ENCODE peak calls at places on chromosomes 16 and 17, in eight cellular contexts. One of them, this sample, is unnamed.

GRCh38 chr16:89484923-89485679 is 5.3 kb downstream of the ANKRD11 start:
- DNase-seq in SJSA1: no peak
- DNase-seq in fibroblast of mammary gland: no peak
- DNase-seq in heart left ventricle: no peak
- DNase-seq in left ventricle myocardium superior: no peak
- DNase-seq in left cardiac atrium: no peak
- DNase-seq in PC-9: no peak
- DNase-seq in KBM-7: no peak
- DNase-seq in this sample: no peak

GRCh38 chr17:720706-721539 is 6.3 kb upstream of the VPS53 start:
- DNase-seq in left cardiac atrium: no peak
- DNase-seq in fibroblast of mammary gland: no peak
- DNase-seq in left ventricle myocardium superior: no peak
- DNase-seq in KBM-7: no peak
- DNase-seq in SJSA1: no peak
- DNase-seq in PC-9: no peak
- DNase-seq in heart left ventricle: no peak
- DNase-seq in this sample: no peak

GRCh38 chr17:63311416-63311937 is 134.6 kb downstream of the CYB561 start:
- DNase-seq in left cardiac atrium: no peak
- DNase-seq in PC-9: no peak
- DNase-seq in left ventricle myocardium superior: no peak
- DNase-seq in fibroblast of mammary gland: peak
- DNase-seq in KBM-7: no peak
- DNase-seq in SJSA1: no peak
- DNase-seq in heart left ventricle: no peak
- DNase-seq in this sample: no peak

GRCh38 chr17:35932576-35932975 is 2.0 kb upstream of the RDM1 start:
- DNase-seq in SJSA1: no peak
- DNase-seq in fibroblast of mammary gland: no peak
- DNase-seq in left cardiac atrium: no peak
- DNase-seq in PC-9: no peak
- DNase-seq in left ventricle myocardium superior: no peak
- DNase-seq in heart left ventricle: no peak
- DNase-seq in KBM-7: no peak
- DNase-seq in this sample: no peak

GRCh38 chr17:6021627-6022026 is 48.6 kb upstream of the WSCD1 start:
- DNase-seq in KBM-7: no peak
- DNase-seq in heart left ventricle: no peak
- DNase-seq in left cardiac atrium: no peak
- DNase-seq in fibroblast of mammary gland: no peak
- DNase-seq in SJSA1: no peak
- DNase-seq in left ventricle myocardium superior: no peak
- DNase-seq in PC-9: no peak
- DNase-seq in this sample: no peak

GRCh38 chr17:34668206-34668605 is 88.8 kb downstream of the TMEM132E start:
- DNase-seq in heart left ventricle: no peak
- DNase-seq in left cardiac atrium: no peak
- DNase-seq in fibroblast of mammary gland: no peak
- DNase-seq in PC-9: no peak
- DNase-seq in KBM-7: no peak
- DNase-seq in SJSA1: no peak
- DNase-seq in left ventricle myocardium superior: no peak
- DNase-seq in this sample: no peak

GRCh38 chr17:6711081-6711674 is 2.0 kb downstream of the SLC13A5 start:
- DNase-seq in SJSA1: no peak
- DNase-seq in KBM-7: no peak
- DNase-seq in PC-9: no peak
- DNase-seq in left ventricle myocardium superior: no peak
- DNase-seq in fibroblast of mammary gland: no peak
- DNase-seq in heart left ventricle: no peak
- DNase-seq in left cardiac atrium: no peak
- DNase-seq in this sample: no peak

GRCh38 chr16:73113326-73113720 is 65.4 kb upstream of the ZFHX3 start:
- DNase-seq in PC-9: no peak
- DNase-seq in heart left ventricle: no peak
- DNase-seq in left ventricle myocardium superior: no peak
- DNase-seq in KBM-7: no peak
- DNase-seq in left cardiac atrium: no peak
- DNase-seq in fibroblast of mammary gland: peak
- DNase-seq in SJSA1: no peak
- DNase-seq in this sample: no peak

GRCh38 chr17:32998893-32999240 is 7.2 kb downstream of the SPACA3 start:
- DNase-seq in KBM-7: no peak
- DNase-seq in left cardiac atrium: no peak
- DNase-seq in fibroblast of mammary gland: peak
- DNase-seq in PC-9: no peak
- DNase-seq in heart left ventricle: no peak
- DNase-seq in left ventricle myocardium superior: no peak
- DNase-seq in SJSA1: no peak
- DNase-seq in this sample: no peak

GRCh38 chr17:1762906-1763829 is 1.3 kb downstream of the SERPINF1 start:
- DNase-seq in left cardiac atrium: peak
- DNase-seq in fibroblast of mammary gland: peak
- DNase-seq in SJSA1: peak
- DNase-seq in left ventricle myocardium superior: peak
- DNase-seq in PC-9: no peak
- DNase-seq in KBM-7: peak
- DNase-seq in heart left ventricle: peak
- DNase-seq in this sample: no peak

GRCh38 chr16:31216552-31217530 is at the start of gene PYDC1:
- DNase-seq in SJSA1: no peak
- DNase-seq in left ventricle myocardium superior: peak
- DNase-seq in fibroblast of mammary gland: no peak
- DNase-seq in heart left ventricle: no peak
- DNase-seq in left cardiac atrium: no peak
- DNase-seq in PC-9: no peak
- DNase-seq in KBM-7: no peak
- DNase-seq in this sample: peak

GRCh38 chr17:21678451-21679081 is 13.8 kb upstream of the KCNJ18 start:
- DNase-seq in fibroblast of mammary gland: no peak
- DNase-seq in heart left ventricle: no peak
- DNase-seq in SJSA1: no peak
- DNase-seq in left ventricle myocardium superior: peak
- DNase-seq in KBM-7: no peak
- DNase-seq in left cardiac atrium: no peak
- DNase-seq in PC-9: no peak
- DNase-seq in this sample: peak

GRCh38 chr16:86044881-86045600 is 146.1 kb downstream of the IRF8 start:
- DNase-seq in SJSA1: no peak
- DNase-seq in KBM-7: peak
- DNase-seq in left cardiac atrium: peak
- DNase-seq in PC-9: no peak
- DNase-seq in left ventricle myocardium superior: no peak
- DNase-seq in heart left ventricle: no peak
- DNase-seq in fibroblast of mammary gland: no peak
- DNase-seq in this sample: no peak

GRCh38 chr16:88754912-88755744 is 29.9 kb downstream of the PIEZO1 start:
- DNase-seq in SJSA1: no peak
- DNase-seq in PC-9: peak
- DNase-seq in heart left ventricle: no peak
- DNase-seq in left ventricle myocardium superior: no peak
- DNase-seq in KBM-7: no peak
- DNase-seq in fibroblast of mammary gland: peak
- DNase-seq in left cardiac atrium: no peak
- DNase-seq in this sample: no peak

GRCh38 chr16:79885320-79885719 is 284.8 kb upstream of the MAF start:
- DNase-seq in heart left ventricle: no peak
- DNase-seq in PC-9: no peak
- DNase-seq in KBM-7: no peak
- DNase-seq in left cardiac atrium: no peak
- DNase-seq in fibroblast of mammary gland: no peak
- DNase-seq in SJSA1: no peak
- DNase-seq in left ventricle myocardium superior: no peak
- DNase-seq in this sample: no peak

This sample was measured in G401.